ENCODE peak calls at places on chromosomes 16 and 17, in six cellular contexts. One of them, this sample, is unnamed.

GRCh38 chr16:79185681-79186080 is 414.9 kb downstream of the MAF start:
- DNase-seq in ovary: no peak
- DNase-seq in adrenal gland: no peak
- DNase-seq in LHCN-M2: no peak
- DNase-seq in left cardiac atrium: no peak
- DNase-seq in suprapubic skin: no peak
- DNase-seq in this sample: no peak

GRCh38 chr17:35514561-35514960 is 22.9 kb downstream of the SLFN12L start:
- DNase-seq in left cardiac atrium: no peak
- DNase-seq in suprapubic skin: no peak
- DNase-seq in ovary: no peak
- DNase-seq in LHCN-M2: no peak
- DNase-seq in adrenal gland: no peak
- DNase-seq in this sample: no peak

GRCh38 chr17:1904273-1905052 is 74.7 kb downstream of the RPA1 start:
- DNase-seq in suprapubic skin: no peak
- DNase-seq in left cardiac atrium: no peak
- DNase-seq in adrenal gland: no peak
- DNase-seq in ovary: no peak
- DNase-seq in LHCN-M2: no peak
- DNase-seq in this sample: no peak

GRCh38 chr17:82835766-82836512 is 3.9 kb downstream of the ZNF750 start:
- DNase-seq in adrenal gland: no peak
- DNase-seq in left cardiac atrium: no peak
- DNase-seq in LHCN-M2: no peak
- DNase-seq in suprapubic skin: no peak
- DNase-seq in ovary: peak; percentile 34
- DNase-seq in this sample: no peak

GRCh38 chr16:4358831-4359561 is 7.9 kb upstream of the PAM16 start:
- DNase-seq in suprapubic skin: no peak
- DNase-seq in LHCN-M2: no peak
- DNase-seq in left cardiac atrium: peak; percentile 65
- DNase-seq in adrenal gland: peak; percentile 54
- DNase-seq in ovary: peak; percentile 83
- DNase-seq in this sample: no peak

GRCh38 chr17:56934280-56934679 is 20.4 kb upstream of the TRIM25 start:
- DNase-seq in adrenal gland: no peak
- DNase-seq in suprapubic skin: no peak
- DNase-seq in left cardiac atrium: no peak
- DNase-seq in ovary: no peak
- DNase-seq in LHCN-M2: no peak
- DNase-seq in this sample: no peak

GRCh38 chr16:57042157-57043111 is 49.9 kb upstream of the CPNE2 start:
- DNase-seq in LHCN-M2: no peak
- DNase-seq in ovary: no peak
- DNase-seq in left cardiac atrium: no peak
- DNase-seq in adrenal gland: peak; percentile 73
- DNase-seq in suprapubic skin: no peak
- DNase-seq in this sample: no peak

GRCh38 chr16:9049241-9049640 is 42.2 kb upstream of the HAPSTR1 start:
- DNase-seq in ovary: no peak
- DNase-seq in left cardiac atrium: no peak
- DNase-seq in suprapubic skin: no peak
- DNase-seq in LHCN-M2: peak; percentile 43
- DNase-seq in adrenal gland: no peak
- DNase-seq in this sample: no peak

GRCh38 chr16:30844671-30845449 is 49.0 kb downstream of the BCL7C start:
- DNase-seq in adrenal gland: peak; percentile 89
- DNase-seq in ovary: no peak
- DNase-seq in left cardiac atrium: peak; percentile 73
- DNase-seq in LHCN-M2: peak; percentile 84
- DNase-seq in suprapubic skin: peak; percentile 85
- DNase-seq in this sample: peak; percentile 72

GRCh38 chr17:77892031-77892430 is 66.5 kb upstream of the TNRC6C start:
- DNase-seq in ovary: no peak
- DNase-seq in LHCN-M2: no peak
- DNase-seq in left cardiac atrium: no peak
- DNase-seq in suprapubic skin: no peak
- DNase-seq in adrenal gland: no peak
- DNase-seq in this sample: no peak

GRCh38 chr16:81165411-81166097 is 69.4 kb upstream of the GCSH start:
- DNase-seq in left cardiac atrium: no peak
- DNase-seq in ovary: no peak
- DNase-seq in suprapubic skin: no peak
- DNase-seq in adrenal gland: no peak
- DNase-seq in LHCN-M2: no peak
- DNase-seq in this sample: no peak

GRCh38 chr17:60173304-60173807 is 23.6 kb downstream of the CA4 start:
- DNase-seq in LHCN-M2: peak; percentile 60
- DNase-seq in ovary: no peak
- DNase-seq in adrenal gland: no peak
- DNase-seq in suprapubic skin: no peak
- DNase-seq in left cardiac atrium: no peak
- DNase-seq in this sample: no peak

GRCh38 chr16:74143171-74143570 is 153.4 kb upstream of the PSMD7 start:
- DNase-seq in adrenal gland: no peak
- DNase-seq in ovary: no peak
- DNase-seq in left cardiac atrium: no peak
- DNase-seq in LHCN-M2: no peak
- DNase-seq in suprapubic skin: no peak
- DNase-seq in this sample: no peak

GRCh38 chr16:84360170-84360569 is 8.2 kb upstream of the ATP2C2 start:
- DNase-seq in left cardiac atrium: no peak
- DNase-seq in suprapubic skin: no peak
- DNase-seq in adrenal gland: no peak
- DNase-seq in LHCN-M2: no peak
- DNase-seq in ovary: no peak
- DNase-seq in this sample: no peak

GRCh38 chr16:89266521-89267134 is 49.1 kb downstream of the ZNF778 start:
- DNase-seq in LHCN-M2: no peak
- DNase-seq in adrenal gland: no peak
- DNase-seq in suprapubic skin: no peak
- DNase-seq in left cardiac atrium: no peak
- DNase-seq in ovary: no peak
- DNase-seq in this sample: no peak

GRCh38 chr17:81049973-81050551 is 15.1 kb downstream of the BAIAP2 start:
- DNase-seq in adrenal gland: no peak
- DNase-seq in LHCN-M2: no peak
- DNase-seq in ovary: no peak
- DNase-seq in suprapubic skin: no peak
- DNase-seq in left cardiac atrium: no peak
- DNase-seq in this sample: no peak

GRCh38 chr16:75326333-75326732 is 74.9 kb upstream of the BCAR1 start:
- DNase-seq in ovary: no peak
- DNase-seq in suprapubic skin: no peak
- DNase-seq in left cardiac atrium: no peak
- DNase-seq in adrenal gland: no peak
- DNase-seq in LHCN-M2: no peak
- DNase-seq in this sample: no peak

GRCh38 chr17:81578561-81579225 is 26.5 kb upstream of the FAAP100 start:
- DNase-seq in left cardiac atrium: no peak
- DNase-seq in ovary: no peak
- DNase-seq in LHCN-M2: no peak
- DNase-seq in adrenal gland: no peak
- DNase-seq in suprapubic skin: no peak
- DNase-seq in this sample: no peak

GRCh38 chr17:70137451-70138230 is 31.7 kb upstream of the KCNJ2 start:
- DNase-seq in LHCN-M2: peak; percentile 90
- DNase-seq in left cardiac atrium: peak; percentile 31
- DNase-seq in suprapubic skin: no peak
- DNase-seq in adrenal gland: peak; percentile 78
- DNase-seq in ovary: peak; percentile 43
- DNase-seq in this sample: peak; percentile 18

GRCh38 chr16:1178295-1178910 is 25.5 kb downstream of the CACNA1H start:
- DNase-seq in suprapubic skin: no peak
- DNase-seq in left cardiac atrium: no peak
- DNase-seq in ovary: no peak
- DNase-seq in adrenal gland: no peak
- DNase-seq in LHCN-M2: no peak
- DNase-seq in this sample: no peak

GRCh38 chr17:8474826-8475225 is 39.1 kb downstream of the NDEL1 start:
- DNase-seq in suprapubic skin: no peak
- DNase-seq in left cardiac atrium: no peak
- DNase-seq in adrenal gland: no peak
- DNase-seq in ovary: no peak
- DNase-seq in LHCN-M2: no peak
- DNase-seq in this sample: no peak

GRCh38 chr17:20116683-20117309 is 107.6 kb downstream of the SPECC1 start:
- DNase-seq in adrenal gland: peak; percentile 64
- DNase-seq in left cardiac atrium: peak; percentile 62
- DNase-seq in LHCN-M2: peak; percentile 38
- DNase-seq in ovary: no peak
- DNase-seq in suprapubic skin: no peak
- DNase-seq in this sample: peak; percentile 64

GRCh38 chr17:9900744-9901143 is 4.3 kb downstream of the RCVRN start:
- DNase-seq in LHCN-M2: no peak
- DNase-seq in ovary: no peak
- DNase-seq in suprapubic skin: no peak
- DNase-seq in adrenal gland: no peak
- DNase-seq in left cardiac atrium: no peak
- DNase-seq in this sample: no peak

GRCh38 chr16:10552998-10553491 is 27.4 kb downstream of the EMP2 start:
- DNase-seq in ovary: no peak
- DNase-seq in left cardiac atrium: peak; percentile 68
- DNase-seq in suprapubic skin: no peak
- DNase-seq in LHCN-M2: no peak
- DNase-seq in adrenal gland: peak; percentile 24
- DNase-seq in this sample: peak; percentile 12

GRCh38 chr16:56898847-56899246 is 33.1 kb upstream of the HERPUD1 start:
- DNase-seq in left cardiac atrium: no peak
- DNase-seq in LHCN-M2: no peak
- DNase-seq in adrenal gland: no peak
- DNase-seq in ovary: no peak
- DNase-seq in suprapubic skin: no peak
- DNase-seq in this sample: no peak

GRCh38 chr17:81383504-81384421 is 11.5 kb upstream of the BAHCC1 start:
- DNase-seq in ovary: peak; percentile 38
- DNase-seq in left cardiac atrium: peak; percentile 19
- DNase-seq in LHCN-M2: no peak
- DNase-seq in suprapubic skin: no peak
- DNase-seq in adrenal gland: no peak
- DNase-seq in this sample: no peak

GRCh38 chr16:87464691-87465300 is 28.0 kb downstream of the ZCCHC14 start:
- DNase-seq in LHCN-M2: peak; percentile 94
- DNase-seq in adrenal gland: peak; percentile 93
- DNase-seq in ovary: peak; percentile 74
- DNase-seq in suprapubic skin: peak; percentile 87
- DNase-seq in left cardiac atrium: peak; percentile 86
- DNase-seq in this sample: no peak

GRCh38 chr16:67666032-67666537 is 465 bp downstream of the ENKD1 start:
- DNase-seq in LHCN-M2: no peak
- DNase-seq in ovary: peak; percentile 75
- DNase-seq in adrenal gland: peak; percentile 54
- DNase-seq in suprapubic skin: no peak
- DNase-seq in left cardiac atrium: no peak
- DNase-seq in this sample: no peak